ENCODE peak calls at places on chromosomes 11 and 22, in seven cellular contexts. D is sigmoid colon, K is breast epithelium, H is K562, W is endothelial cell of umbilical vein, J is GM23338, S is stomach. I is an unnamed sample.

GRCh38 chr11:64686466-64687175 is 36.4 kb downstream of the NRXN2 start:
- DNase-seq in D (no peak), K (no peak), H (no peak), W (no peak), J (no peak), S (no peak), I (no peak)

GRCh38 chr11:62666259-62666926 is 1.3 kb downstream of the CSKMT start:
- DNase-seq in D (no peak), K (no peak), H (no peak), W (no peak), J (no peak), S (no peak), I (no peak)

GRCh38 chr11:68792400-68792955 is 41.2 kb upstream of the TESMIN start:
- DNase-seq in D (no peak), K (no peak), H (no peak), W (no peak), J (no peak), S (no peak), I (no peak)

GRCh38 chr11:36300651-36301050 is 4.6 kb downstream of the PRR5L start:
- DNase-seq in D (peak; percentile 70), K (peak; percentile 33), H (no peak), W (peak; percentile 25), J (no peak), S (peak; percentile 91), I (no peak)

GRCh38 chr22:43563571-43563970 is 151.8 kb downstream of the MPPED1 start:
- DNase-seq in D (no peak), K (no peak), H (no peak), W (no peak), J (no peak), S (no peak), I (no peak)

GRCh38 chr22:47550524-47551437 is 788.3 kb downstream of the TBC1D22A start:
- DNase-seq in D (no peak), K (no peak), H (no peak), W (no peak), J (no peak), S (peak; percentile 16), I (no peak)

GRCh38 chr22:47901911-47902310 is 1139.5 kb downstream of the TBC1D22A start:
- DNase-seq in D (no peak), K (no peak), H (no peak), W (no peak), J (no peak), S (no peak), I (peak; percentile 88)

GRCh38 chr11:128520206-128520885 is 67.0 kb downstream of the ETS1 start:
- DNase-seq in D (no peak), K (no peak), H (no peak), W (no peak), J (no peak), S (no peak), I (no peak)

GRCh38 chr11:106161775-106162174 is 84.3 kb downstream of the AASDHPPT start:
- DNase-seq in D (no peak), K (no peak), H (no peak), W (no peak), J (no peak), S (no peak), I (no peak)

GRCh38 chr11:64165842-64166635 is at the start of gene MACROD1:
- DNase-seq in D (peak; percentile 93), K (peak; percentile 91), H (peak; percentile 92), W (peak; percentile 84), J (peak; percentile 96), S (peak; percentile 95), I (no peak)

GRCh38 chr11:62508336-62509058 is 38.1 kb downstream of the AHNAK start:
- DNase-seq in D (peak; percentile 96), K (peak; percentile 88), H (peak; percentile 72), W (peak; percentile 86), J (peak; percentile 92), S (peak; percentile 78), I (no peak)

GRCh38 chr22:46201059-46201757 is 48.9 kb downstream of the CDPF1 start:
- DNase-seq in D (no peak), K (peak; percentile 42), H (no peak), W (no peak), J (peak; percentile 75), S (no peak), I (no peak)

GRCh38 chr11:105582497-105582896 is 27.4 kb upstream of the GRIA4 start:
- DNase-seq in D (no peak), K (no peak), H (no peak), W (no peak), J (no peak), S (no peak), I (no peak)

GRCh38 chr11:125225401-125225800 is 60.9 kb downstream of the PKNOX2 start:
- DNase-seq in D (no peak), K (no peak), H (no peak), W (no peak), J (no peak), S (no peak), I (no peak)

GRCh38 chr22:42625416-42625815 is 10.7 kb upstream of the POLDIP3 start:
- DNase-seq in D (no peak), K (no peak), H (no peak), W (no peak), J (no peak), S (no peak), I (no peak)

GRCh38 chr11:26992031-26992541 is 1.8 kb upstream of the FIBIN start:
- DNase-seq in D (no peak), K (no peak), H (no peak), W (no peak), J (no peak), S (no peak), I (no peak)

GRCh38 chr11:28347351-28347750 is 239.2 kb downstream of the METTL15 start:
- DNase-seq in D (no peak), K (no peak), H (no peak), W (no peak), J (no peak), S (no peak), I (no peak)

DNA sequence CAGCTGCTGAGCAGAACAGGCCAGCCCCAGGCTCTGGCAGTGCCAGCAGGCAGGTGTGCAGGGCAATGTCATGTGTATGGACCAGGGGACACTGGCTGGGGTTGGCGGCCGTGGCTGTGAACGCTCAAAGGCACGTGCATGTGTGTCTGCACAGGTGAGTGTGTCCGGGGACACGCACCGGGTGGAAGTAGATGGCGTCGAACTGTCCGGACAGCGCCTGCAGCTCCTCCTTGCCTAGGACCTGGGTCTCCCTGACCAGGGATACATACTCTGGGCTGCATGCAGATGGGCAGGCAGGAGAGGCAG is 863 bp downstream of the HDAC10 start:
- DNase-seq in D (no peak), K (no peak), H (no peak), W (no peak), J (no peak), S (no peak), I (no peak)
- H3K27ac ChIP-seq in D (no peak overlapping the region), K (no peak overlapping the region), H (peak overlapping the region; percentile 83), W (no peak overlapping the region), J (no peak overlapping the region), S (peak overlapping the region; percentile 71), I (peak overlapping the region; percentile 79)

GRCh38 chr11:35173011-35173511 is 34.1 kb downstream of the CD44 start:
- DNase-seq in D (no peak), K (no peak), H (no peak), W (no peak), J (peak; percentile 32), S (peak; percentile 34), I (no peak)

GRCh38 chr11:35168606-35169200 is 29.7 kb downstream of the CD44 start:
- DNase-seq in D (no peak), K (no peak), H (no peak), W (no peak), J (no peak), S (no peak), I (no peak)

GRCh38 chr11:35171226-35171625 is 32.3 kb downstream of the CD44 start:
- DNase-seq in D (no peak), K (no peak), H (no peak), W (no peak), J (no peak), S (no peak), I (no peak)

GRCh38 chr11:35169754-35170153 is 30.8 kb downstream of the CD44 start:
- DNase-seq in D (no peak), K (no peak), H (no peak), W (no peak), J (no peak), S (no peak), I (no peak)

DNA sequence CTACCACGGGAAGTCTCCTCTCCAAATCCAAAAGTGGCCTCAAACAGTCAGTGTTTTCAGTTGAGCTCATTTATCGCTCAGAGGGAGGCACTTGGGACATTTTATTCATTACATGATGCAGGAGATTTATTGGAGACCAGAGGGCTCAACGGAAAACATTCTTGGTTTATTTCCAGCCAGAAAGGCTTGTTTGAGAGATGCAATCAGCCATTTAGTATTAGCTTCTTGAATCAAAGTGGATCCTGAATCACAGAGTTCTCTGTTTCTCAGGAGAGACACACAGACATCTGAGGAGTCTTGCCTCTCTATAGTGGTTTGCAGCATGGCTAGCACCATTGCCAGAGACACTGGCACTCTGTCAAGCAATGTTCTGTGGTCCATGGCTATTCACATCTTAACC is 31.5 kb downstream of the CD44 start:
- DNase-seq in D (no peak), K (no peak), H (no peak), W (no peak), J (no peak), S (no peak), I (no peak)
- TF ChIP-seq POLR2AphosphoS5 in D (no peak), K (peak; percentile 12), H (no peak), W (no peak), J (no peak), S (no peak), I (peak; percentile 66)

DNA sequence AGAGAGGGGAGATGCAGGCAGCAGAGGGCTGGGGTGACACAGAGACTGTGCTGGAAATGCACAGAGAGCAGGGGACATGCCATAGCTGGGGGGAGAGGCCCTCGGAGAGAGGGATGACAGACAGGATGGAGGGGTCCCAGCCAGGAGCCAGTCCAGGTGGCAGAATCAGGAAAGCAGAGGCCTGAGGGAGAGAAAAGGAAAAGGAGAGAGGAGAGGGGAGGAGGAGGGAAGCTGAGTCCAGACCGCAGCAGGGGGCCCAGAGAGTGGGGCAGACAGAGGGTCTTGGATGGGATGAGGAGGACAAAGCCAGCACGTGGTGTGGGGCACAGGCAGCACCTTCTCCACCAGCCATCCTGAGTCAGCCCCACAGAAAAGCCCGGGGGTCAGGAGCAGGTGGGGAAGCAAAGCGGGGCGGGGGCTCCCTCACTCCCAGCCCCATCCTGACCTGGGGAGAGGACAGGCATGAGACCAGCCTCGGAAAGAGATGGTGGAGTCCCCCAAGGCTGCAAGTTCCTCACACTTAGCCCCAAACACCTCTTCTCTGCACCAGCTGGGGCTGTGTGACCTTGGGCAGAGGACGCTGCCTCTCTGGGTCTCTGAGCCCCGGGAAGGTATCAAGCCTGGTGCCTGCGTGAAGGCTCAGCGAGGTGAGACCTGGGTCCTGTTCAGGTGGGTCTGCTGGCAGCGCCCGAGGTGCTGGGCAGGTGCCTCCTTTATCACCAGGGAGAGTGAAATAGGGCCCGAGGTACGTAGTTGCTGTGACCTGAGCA is 47.9 kb downstream of the IGLL1 start:
- DNase-seq in D (peak; percentile 46), K (no peak), H (no peak), W (no peak), J (no peak), S (no peak), I (no peak)
- H3K27me3 ChIP-seq in D (no peaks in the 10 kb centered on the region), K (no peaks in the 10 kb centered on the region), H (no peaks in the 10 kb centered on the region), W (no peaks in the 10 kb centered on the region), J (peaks cover 19% of the 10 kb centered on the region), S (no peaks in the 10 kb centered on the region), I (no peaks in the 10 kb centered on the region)

DNA sequence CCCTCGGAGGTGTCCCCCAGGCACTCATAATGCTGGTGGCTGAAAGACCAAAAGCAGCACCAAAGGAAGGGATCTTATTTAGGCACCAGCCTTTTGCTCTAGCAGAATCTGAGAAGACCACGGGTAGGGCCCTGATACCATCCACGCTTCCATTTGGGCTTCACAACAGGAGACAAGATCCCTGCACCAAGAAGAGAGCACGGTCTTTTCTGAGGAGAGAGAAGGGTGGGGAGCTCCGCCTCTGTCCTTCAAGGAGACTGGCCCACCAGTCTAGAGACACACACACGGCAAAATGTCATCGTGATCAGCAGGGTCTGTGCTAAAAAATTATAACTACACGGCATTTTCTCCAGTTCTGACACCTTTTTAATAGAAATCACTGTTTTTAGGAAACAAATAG is 9.8 kb downstream of the LARGE2 start:
- DNase-seq in D (no peak), K (no peak), H (no peak), W (no peak), J (no peak), S (no peak), I (peak; percentile 86)
- H3K27ac ChIP-seq in D (no peak overlapping the region), K (peak overlapping the region; percentile 77), H (no peak overlapping the region), W (no peak overlapping the region), J (peak overlapping the region; percentile 45), S (no peak overlapping the region), I (peak overlapping the region; percentile 45)

I was measured in vagina.